ENCODE peak calls at places on chromosome 22, in five cellular contexts. N is GM23248, X is choroid plexus epithelial cell, M is heart right ventricle, A is retinal pigment epithelial cell. Q is an unnamed sample.

GRCh38 chr22:26617251-26618199 is at the start of gene CRYBB1:
- DNase-seq in N (no peak), X (no peak), M (peak), A (no peak), Q (no peak)

GRCh38 chr22:26916236-26916635 is 258.8 kb downstream of the MIAT start:
- DNase-seq in N (no peak), X (no peak), M (no peak), A (no peak), Q (no peak)

GRCh38 chr22:30015846-30016245 is 64.4 kb upstream of the HORMAD2 start:
- DNase-seq in N (peak), X (peak), M (no peak), A (no peak), Q (no peak)

GRCh38 chr22:30426395-30427353 is 1.1 kb downstream of the MTFP1 start:
- DNase-seq in N (peak), X (peak), M (peak), A (peak), Q (no peak)

GRCh38 chr22:38078046-38078840 is 5.7 kb downstream of the SLC16A8 start:
- DNase-seq in N (no peak), X (no peak), M (no peak), A (no peak), Q (no peak)

GRCh38 chr22:36865346-36865745 is 4.5 kb downstream of the NCF4 start:
- DNase-seq in N (peak), X (no peak), M (no peak), A (no peak), Q (no peak)

GRCh38 chr22:27349456-27349855 is 452.1 kb downstream of the MN1 start:
- DNase-seq in N (peak), X (peak), M (no peak), A (peak), Q (peak)

GRCh38 chr22:40387758-40388157 is 17.4 kb downstream of the SGSM3 start:
- DNase-seq in N (no peak), X (no peak), M (no peak), A (no peak), Q (no peak)

GRCh38 chr22:45587638-45588481 is 83.8 kb upstream of the ATXN10 start:
- DNase-seq in N (peak), X (peak), M (no peak), A (no peak), Q (no peak)

GRCh38 chr22:20396639-20397038 is 2.7 kb downstream of the ZNF74 start:
- DNase-seq in N (peak), X (peak), M (no peak), A (no peak), Q (no peak)

GRCh38 chr22:29435236-29435635 is 3.1 kb upstream of the RFPL1 start:
- DNase-seq in N (no peak), X (peak), M (no peak), A (no peak), Q (no peak)

GRCh38 chr22:37501610-37502341 is 15.6 kb upstream of the MFNG start:
- DNase-seq in N (peak), X (peak), M (peak), A (peak), Q (peak)

GRCh38 chr22:20551805-20552449 is 44.5 kb downstream of the MED15 start:
- DNase-seq in N (peak), X (peak), M (peak), A (no peak), Q (no peak)

GRCh38 chr22:32204856-32205722 is at the start of gene RFPL2:
- DNase-seq in N (peak), X (peak), M (peak), A (no peak), Q (no peak)

GRCh38 chr22:23608583-23608982 is 23.5 kb downstream of the DRICH1 start:
- DNase-seq in N (peak), X (peak), M (no peak), A (peak), Q (no peak)

GRCh38 chr22:33867118-33867863 is 53.0 kb downstream of the LARGE1 start:
- DNase-seq in N (peak), X (peak), M (no peak), A (peak), Q (peak)

GRCh38 chr22:22671506-22671905 is 27.1 kb downstream of the GGTLC2 start:
- DNase-seq in N (no peak), X (no peak), M (no peak), A (no peak), Q (no peak)

GRCh38 chr22:41688365-41689211 is at the start of gene SNU13:
- DNase-seq in N (peak), X (peak), M (peak), A (peak), Q (no peak)

GRCh38 chr22:22886546-22886945 is 1.1 kb upstream of the IGLL5 start:
- DNase-seq in N (no peak), X (no peak), M (no peak), A (no peak), Q (no peak)

GRCh38 chr22:40560551-40560950 is 76.0 kb downstream of the MRTFA start:
- DNase-seq in N (peak), X (peak), M (no peak), A (no peak), Q (no peak)

GRCh38 chr22:37244922-37245722 is 1.1 kb upstream of the RAC2 start:
- DNase-seq in N (no peak), X (no peak), M (no peak), A (no peak), Q (no peak)

GRCh38 chr22:35900483-35901168 is 128.0 kb downstream of the RBFOX2 start:
- DNase-seq in N (peak), X (peak), M (no peak), A (no peak), Q (no peak)

GRCh38 chr22:36850016-36850415 is 10.8 kb upstream of the NCF4 start:
- DNase-seq in N (no peak), X (no peak), M (no peak), A (no peak), Q (no peak)

GRCh38 chr22:42963231-42963595 is 51.7 kb downstream of the PACSIN2 start:
- DNase-seq in N (no peak), X (no peak), M (no peak), A (no peak), Q (no peak)

GRCh38 chr22:42962295-42963230 is 52.4 kb downstream of the PACSIN2 start:
- DNase-seq in N (peak), X (no peak), M (no peak), A (no peak), Q (no peak)

GRCh38 chr22:42967005-42967404 is 47.9 kb downstream of the PACSIN2 start:
- DNase-seq in N (no peak), X (no peak), M (no peak), A (no peak), Q (no peak)

GRCh38 chr22:42966389-42966998 is 48.5 kb downstream of the PACSIN2 start:
- DNase-seq in N (peak), X (no peak), M (no peak), A (no peak), Q (no peak)

GRCh38 chr22:42964994-42965699 is 49.8 kb downstream of the PACSIN2 start:
- DNase-seq in N (no peak), X (peak), M (no peak), A (no peak), Q (no peak)
- H3K4me3 ChIP-seq in N (no peak), X (no peak), M (no peak), A (no peak), Q (no peak)

DNA sequence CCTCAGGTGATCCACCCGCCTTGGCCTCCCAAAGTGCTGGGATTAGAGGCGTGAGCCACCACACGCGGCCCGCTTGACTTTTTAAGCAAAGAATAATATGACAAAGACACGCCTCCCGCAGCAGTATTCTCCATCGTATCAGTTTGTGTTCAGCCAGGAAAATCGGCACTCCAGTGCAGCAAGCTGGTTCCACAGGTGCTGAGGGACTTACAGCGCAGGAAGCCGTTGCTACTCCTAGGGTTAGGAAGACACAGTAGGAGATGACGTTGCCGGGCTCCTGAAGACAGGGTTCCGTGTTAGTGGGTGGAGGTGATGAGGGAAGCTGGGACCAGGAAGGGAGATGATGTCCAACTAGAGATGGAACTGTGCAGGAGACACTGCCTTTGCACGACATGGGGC is 65.8 kb upstream of the CECR2 start:
- DNase-seq in N (no peak), X (no peak), M (no peak), A (no peak), Q (no peak)
- H3K4me3 ChIP-seq in N (no peak), X (no peak), M (no peak), A (no peak), Q (no peak)

DNA sequence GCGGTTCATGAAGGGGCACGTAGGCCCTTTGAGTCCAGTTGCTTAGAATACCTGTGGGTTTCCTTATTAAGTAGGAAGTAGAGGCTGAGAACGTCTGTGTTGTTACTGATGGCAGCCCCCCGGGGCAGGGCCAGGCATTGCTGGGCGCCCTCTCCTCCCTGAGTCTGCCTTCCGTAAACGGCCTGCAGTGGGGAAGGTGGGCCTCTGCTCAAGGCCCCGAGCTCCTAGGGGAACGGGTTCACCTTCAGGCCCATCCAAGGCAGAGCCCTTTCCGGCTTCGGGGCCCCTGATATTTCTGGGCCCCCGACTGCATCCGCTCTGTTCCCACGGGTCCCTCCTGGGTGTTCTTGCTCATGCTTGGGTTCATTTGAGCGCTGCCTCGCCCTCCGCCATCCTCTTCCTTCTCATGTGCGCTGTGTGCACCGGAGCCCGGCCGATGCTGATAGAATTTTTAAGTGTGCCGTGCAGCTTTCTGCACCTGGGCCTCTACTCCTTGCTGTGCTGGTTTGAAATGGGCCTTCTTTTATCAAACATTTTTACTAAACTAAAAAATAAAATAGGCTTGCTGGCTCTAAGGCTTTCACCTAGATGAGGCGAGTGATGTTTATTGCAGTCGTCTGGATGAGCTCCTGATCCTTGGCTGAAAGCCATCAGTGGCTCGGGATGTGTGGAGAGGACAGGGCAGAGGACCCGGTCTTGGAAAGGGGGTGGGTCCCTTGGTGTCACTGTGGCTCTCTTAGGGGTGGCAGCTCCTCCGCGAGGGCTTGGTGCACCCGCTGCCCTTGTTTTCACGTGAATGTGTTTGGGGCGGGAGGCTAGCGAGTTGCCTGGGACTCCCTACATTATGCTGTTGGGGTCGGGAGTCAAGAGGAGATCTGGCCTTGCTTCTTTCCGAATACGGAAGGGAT is 12.3 kb downstream of the TBC1D22A start:
- DNase-seq in N (no peak), X (no peak), M (no peak), A (no peak), Q (no peak)
- H3K4me3 ChIP-seq in N (no peak), X (no peak), M (no peak), A (no peak), Q (no peak)

DNA sequence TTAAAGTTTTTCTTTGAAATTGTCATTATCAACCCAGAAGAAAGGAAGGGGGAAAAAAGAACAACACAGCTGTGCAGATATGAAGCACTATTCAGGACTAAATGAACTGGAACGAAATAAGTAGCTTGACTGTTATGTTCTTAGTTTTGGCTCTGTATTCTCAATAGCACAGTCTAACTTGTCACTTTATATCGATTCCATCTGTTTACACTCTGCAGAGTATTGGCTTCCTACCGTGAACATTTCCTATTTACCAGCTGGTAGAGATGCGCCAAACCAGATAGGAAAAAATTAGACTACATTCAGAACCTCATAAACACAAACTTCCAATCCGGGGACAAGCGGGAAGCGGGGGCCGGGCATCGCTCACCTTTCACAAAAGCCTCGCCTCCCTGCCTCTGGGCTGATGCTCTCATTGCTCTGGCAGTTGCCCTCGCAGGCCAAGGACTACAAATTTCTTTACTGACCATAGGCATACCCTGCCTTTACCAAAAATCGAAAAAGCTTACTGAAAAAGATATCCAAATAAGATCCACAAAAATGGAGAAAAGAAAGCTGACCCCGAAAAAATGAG is 66.2 kb downstream of the EFCAB6 start:
- DNase-seq in N (no peak), X (no peak), M (no peak), A (no peak), Q (no peak)
- H3K4me3 ChIP-seq in N (no peak), X (no peak), M (no peak), A (no peak), Q (no peak)